ENCODE peak calls at places on chromosomes 2 and 18, in eight cellular contexts. One of them, this sample, is unnamed.

GRCh38 chr2:64454316-64455030 is 511 bp downstream of the LGALSL start:
- DNase-seq in endothelial cell of umbilical vein: peak
- DNase-seq in GM23248: peak
- DNase-seq in heart left ventricle: peak
- DNase-seq in OCI-LY7: peak
- DNase-seq in epithelial cell of esophagus: peak
- DNase-seq in GM12865: peak
- DNase-seq in SJCRH30: peak
- DNase-seq in this sample: peak

GRCh38 chr2:123771928-123772632 is 253.0 kb upstream of the CNTNAP5 start:
- DNase-seq in endothelial cell of umbilical vein: no peak
- DNase-seq in GM23248: no peak
- DNase-seq in heart left ventricle: no peak
- DNase-seq in OCI-LY7: no peak
- DNase-seq in epithelial cell of esophagus: no peak
- DNase-seq in GM12865: no peak
- DNase-seq in SJCRH30: no peak
- DNase-seq in this sample: no peak

GRCh38 chr2:208358758-208359631 is 47.6 kb upstream of the PTH2R start:
- DNase-seq in endothelial cell of umbilical vein: no peak
- DNase-seq in GM23248: no peak
- DNase-seq in heart left ventricle: no peak
- DNase-seq in OCI-LY7: no peak
- DNase-seq in epithelial cell of esophagus: no peak
- DNase-seq in GM12865: no peak
- DNase-seq in SJCRH30: no peak
- DNase-seq in this sample: no peak

GRCh38 chr2:232229296-232229916 is 149.1 kb upstream of the ALPP start:
- DNase-seq in endothelial cell of umbilical vein: peak
- DNase-seq in GM23248: peak
- DNase-seq in heart left ventricle: peak
- DNase-seq in OCI-LY7: no peak
- DNase-seq in epithelial cell of esophagus: peak
- DNase-seq in GM12865: peak
- DNase-seq in SJCRH30: no peak
- DNase-seq in this sample: no peak

GRCh38 chr2:46770622-46771021 is 145.0 kb downstream of the MCFD2 start:
- DNase-seq in endothelial cell of umbilical vein: no peak
- DNase-seq in GM23248: peak
- DNase-seq in heart left ventricle: no peak
- DNase-seq in OCI-LY7: no peak
- DNase-seq in epithelial cell of esophagus: no peak
- DNase-seq in GM12865: no peak
- DNase-seq in SJCRH30: no peak
- DNase-seq in this sample: no peak

GRCh38 chr2:237182422-237183123 is 96.9 kb downstream of the COPS8 start:
- DNase-seq in endothelial cell of umbilical vein: no peak
- DNase-seq in GM23248: no peak
- DNase-seq in heart left ventricle: no peak
- DNase-seq in OCI-LY7: no peak
- DNase-seq in epithelial cell of esophagus: no peak
- DNase-seq in GM12865: no peak
- DNase-seq in SJCRH30: no peak
- DNase-seq in this sample: no peak

GRCh38 chr18:77162580-77162979 is 30.0 kb upstream of the MBP start:
- DNase-seq in endothelial cell of umbilical vein: no peak
- DNase-seq in GM23248: no peak
- DNase-seq in heart left ventricle: no peak
- DNase-seq in OCI-LY7: no peak
- DNase-seq in epithelial cell of esophagus: peak
- DNase-seq in GM12865: no peak
- DNase-seq in SJCRH30: no peak
- DNase-seq in this sample: no peak

GRCh38 chr2:100180503-100180902 is 38.1 kb upstream of the AFF3 start:
- DNase-seq in endothelial cell of umbilical vein: no peak
- DNase-seq in GM23248: no peak
- DNase-seq in heart left ventricle: no peak
- DNase-seq in OCI-LY7: no peak
- DNase-seq in epithelial cell of esophagus: no peak
- DNase-seq in GM12865: no peak
- DNase-seq in SJCRH30: no peak
- DNase-seq in this sample: no peak

GRCh38 chr2:70897203-70897976 is 38.3 kb upstream of the ATP6V1B1 start:
- DNase-seq in endothelial cell of umbilical vein: no peak
- DNase-seq in GM23248: peak
- DNase-seq in heart left ventricle: no peak
- DNase-seq in OCI-LY7: no peak
- DNase-seq in epithelial cell of esophagus: no peak
- DNase-seq in GM12865: no peak
- DNase-seq in SJCRH30: no peak
- DNase-seq in this sample: peak

GRCh38 chr2:197706839-197707207 is 1.7 kb downstream of the MARS2 start:
- DNase-seq in endothelial cell of umbilical vein: no peak
- DNase-seq in GM23248: no peak
- DNase-seq in heart left ventricle: no peak
- DNase-seq in OCI-LY7: no peak
- DNase-seq in epithelial cell of esophagus: peak
- DNase-seq in GM12865: no peak
- DNase-seq in SJCRH30: no peak
- DNase-seq in this sample: no peak

GRCh38 chr2:197708331-197708730 is 3.2 kb downstream of the MARS2 start:
- DNase-seq in endothelial cell of umbilical vein: peak
- DNase-seq in GM23248: peak
- DNase-seq in heart left ventricle: no peak
- DNase-seq in OCI-LY7: no peak
- DNase-seq in epithelial cell of esophagus: peak
- DNase-seq in GM12865: no peak
- DNase-seq in SJCRH30: no peak
- DNase-seq in this sample: no peak

GRCh38 chr2:197705912-197706838 is 1.0 kb downstream of the MARS2 start:
- DNase-seq in endothelial cell of umbilical vein: no peak
- DNase-seq in GM23248: peak
- DNase-seq in heart left ventricle: peak
- DNase-seq in OCI-LY7: peak
- DNase-seq in epithelial cell of esophagus: peak
- DNase-seq in GM12865: peak
- DNase-seq in SJCRH30: peak
- DNase-seq in this sample: no peak

GRCh38 chr2:197705143-197705911 is at the start of gene MARS2:
- DNase-seq in endothelial cell of umbilical vein: peak
- DNase-seq in GM23248: peak
- DNase-seq in heart left ventricle: peak
- DNase-seq in OCI-LY7: peak
- DNase-seq in epithelial cell of esophagus: peak
- DNase-seq in GM12865: peak
- DNase-seq in SJCRH30: peak
- DNase-seq in this sample: peak

DNA sequence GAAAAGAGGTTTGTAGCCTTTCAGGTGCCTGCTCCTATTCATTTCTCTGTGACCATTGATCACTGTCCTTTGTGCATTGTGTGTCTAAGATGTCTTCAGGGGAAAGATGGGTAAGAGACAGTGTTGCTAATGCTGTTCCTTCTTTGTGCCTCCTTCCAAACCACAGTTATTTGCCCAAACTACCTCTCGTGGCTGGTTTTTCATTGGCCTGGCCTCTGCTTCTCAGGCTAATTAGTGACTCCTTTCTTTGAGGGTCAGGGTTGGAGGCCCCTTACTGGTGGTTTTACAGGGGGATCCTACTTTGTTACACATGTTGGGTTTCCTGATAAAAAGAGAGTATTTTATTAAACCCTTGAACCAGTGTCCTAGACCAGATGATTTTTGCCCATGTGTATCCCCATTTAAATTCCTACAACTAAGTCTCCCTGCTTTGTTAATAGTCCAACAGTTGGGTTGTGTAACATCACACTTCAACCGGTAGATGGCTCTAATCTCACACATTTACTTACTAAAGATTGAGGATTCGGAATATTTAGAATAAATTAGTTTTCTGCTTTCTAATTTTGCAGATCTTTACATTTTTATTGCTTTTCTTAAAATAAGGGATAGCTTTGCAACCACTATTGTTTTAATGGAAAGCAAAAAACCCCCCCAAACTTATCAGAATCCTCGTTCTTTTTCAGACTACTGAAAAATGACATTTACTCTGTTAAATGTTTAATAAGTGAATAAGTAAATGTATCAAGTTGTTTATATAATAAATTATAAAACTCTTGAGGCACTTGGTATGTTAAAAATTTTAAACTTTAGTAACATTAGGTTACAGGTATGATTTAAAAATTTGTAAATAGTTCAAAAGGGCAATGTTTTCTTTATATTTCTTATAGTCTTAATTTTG is 2.4 kb downstream of the MARS2 start:
- DNase-seq in endothelial cell of umbilical vein: peak
- DNase-seq in GM23248: peak
- DNase-seq in heart left ventricle: no peak
- DNase-seq in OCI-LY7: peak
- DNase-seq in epithelial cell of esophagus: peak
- DNase-seq in GM12865: peak
- DNase-seq in SJCRH30: no peak
- DNase-seq in this sample: no peak
- H3K4me3 ChIP-seq in endothelial cell of umbilical vein: peak
- H3K4me3 ChIP-seq in GM23248: peak
- H3K4me3 ChIP-seq in heart left ventricle: peak
- H3K4me3 ChIP-seq in OCI-LY7: peak
- H3K4me3 ChIP-seq in epithelial cell of esophagus: peak
- H3K4me3 ChIP-seq in GM12865: peak
- H3K4me3 ChIP-seq in SJCRH30: peak
- H3K4me3 ChIP-seq in this sample: no peak

DNA sequence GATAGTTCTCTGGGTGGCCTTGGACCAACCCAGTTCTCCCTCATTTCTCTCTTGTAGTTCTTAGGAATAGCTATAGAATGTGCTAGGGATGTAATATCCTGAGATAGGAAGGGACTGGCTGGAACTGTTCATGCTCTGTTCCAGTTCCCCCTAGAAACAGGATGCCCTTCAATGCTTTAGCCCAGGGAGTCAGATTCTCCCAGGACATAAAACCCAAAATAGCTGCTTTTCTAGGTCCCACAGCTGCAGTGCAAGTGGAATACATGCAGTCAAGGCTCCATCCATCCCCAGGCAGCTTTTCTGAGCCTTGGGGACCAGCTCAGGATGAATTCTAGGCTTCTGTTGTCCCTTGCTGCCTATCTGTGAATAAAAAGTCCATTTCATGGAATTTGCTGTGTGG is 257.3 kb upstream of the CTAGE1 start:
- DNase-seq in endothelial cell of umbilical vein: no peak
- DNase-seq in GM23248: no peak
- DNase-seq in heart left ventricle: no peak
- DNase-seq in OCI-LY7: no peak
- DNase-seq in epithelial cell of esophagus: no peak
- DNase-seq in GM12865: no peak
- DNase-seq in SJCRH30: no peak
- DNase-seq in this sample: no peak
- H3K4me3 ChIP-seq in endothelial cell of umbilical vein: no peak
- H3K4me3 ChIP-seq in GM23248: no peak
- H3K4me3 ChIP-seq in heart left ventricle: no peak
- H3K4me3 ChIP-seq in OCI-LY7: no peak
- H3K4me3 ChIP-seq in epithelial cell of esophagus: no peak
- H3K4me3 ChIP-seq in GM12865: no peak
- H3K4me3 ChIP-seq in SJCRH30: no peak
- H3K4me3 ChIP-seq in this sample: no peak

DNA sequence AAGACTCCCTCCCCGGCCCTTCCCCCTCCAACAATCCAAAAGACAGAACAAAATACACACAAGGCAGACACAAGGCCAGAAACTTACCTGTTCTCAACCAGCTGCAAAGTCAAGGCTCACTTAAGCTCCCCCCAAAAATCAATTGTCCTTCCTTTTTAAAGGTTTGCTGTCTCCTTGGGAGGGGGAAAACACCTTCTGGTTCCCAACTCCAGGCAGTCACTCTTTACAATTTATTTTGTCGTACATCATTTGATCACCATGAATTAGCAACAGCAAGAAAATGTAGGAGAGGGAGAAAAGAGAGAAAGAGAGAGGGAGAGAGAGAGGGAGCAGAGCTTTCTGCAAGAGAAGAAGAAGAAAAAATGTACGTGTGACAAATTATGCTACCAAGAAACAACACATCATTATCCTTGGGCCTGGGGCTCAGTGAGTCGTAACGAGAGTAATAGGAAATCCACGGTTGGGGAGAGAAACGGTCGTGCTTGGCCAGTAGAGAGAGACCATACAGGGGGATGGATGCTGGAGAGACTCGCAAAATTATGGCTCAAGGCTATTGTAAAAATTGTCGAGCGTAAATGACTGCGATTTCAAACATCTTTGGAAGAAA is at the start of gene KLHL14:
- DNase-seq in endothelial cell of umbilical vein: no peak
- DNase-seq in GM23248: no peak
- DNase-seq in heart left ventricle: no peak
- DNase-seq in OCI-LY7: peak
- DNase-seq in epithelial cell of esophagus: no peak
- DNase-seq in GM12865: no peak
- DNase-seq in SJCRH30: no peak
- DNase-seq in this sample: no peak
- H3K4me3 ChIP-seq in endothelial cell of umbilical vein: no peak
- H3K4me3 ChIP-seq in GM23248: no peak
- H3K4me3 ChIP-seq in heart left ventricle: peak
- H3K4me3 ChIP-seq in OCI-LY7: peak
- H3K4me3 ChIP-seq in epithelial cell of esophagus: no peak
- H3K4me3 ChIP-seq in GM12865: no peak
- H3K4me3 ChIP-seq in SJCRH30: no peak
- H3K4me3 ChIP-seq in this sample: peak

DNA sequence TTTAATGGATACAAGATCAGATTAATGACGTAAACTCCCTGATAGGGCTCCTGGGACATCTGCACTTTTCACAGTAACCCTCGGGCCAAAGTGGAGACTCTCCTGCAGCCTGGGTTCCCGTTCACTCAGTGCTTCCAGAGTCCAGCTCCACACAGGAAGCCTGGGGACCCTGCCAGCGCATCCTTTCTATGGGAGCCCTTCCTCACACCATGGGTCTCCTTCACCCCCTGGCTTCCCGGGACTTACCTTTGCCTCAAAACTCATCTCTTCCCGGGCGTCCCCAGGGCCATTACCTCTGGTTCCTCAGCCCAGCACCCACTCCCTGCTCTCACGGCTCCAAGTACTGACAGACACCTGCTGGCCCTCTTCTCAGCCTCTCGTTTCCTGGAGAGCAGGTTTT is 40.7 kb upstream of the KLF11 start:
- DNase-seq in endothelial cell of umbilical vein: no peak
- DNase-seq in GM23248: no peak
- DNase-seq in heart left ventricle: no peak
- DNase-seq in OCI-LY7: no peak
- DNase-seq in epithelial cell of esophagus: no peak
- DNase-seq in GM12865: no peak
- DNase-seq in SJCRH30: no peak
- DNase-seq in this sample: no peak
- H3K4me3 ChIP-seq in endothelial cell of umbilical vein: no peak
- H3K4me3 ChIP-seq in GM23248: no peak
- H3K4me3 ChIP-seq in heart left ventricle: no peak
- H3K4me3 ChIP-seq in OCI-LY7: no peak
- H3K4me3 ChIP-seq in epithelial cell of esophagus: no peak
- H3K4me3 ChIP-seq in GM12865: no peak
- H3K4me3 ChIP-seq in SJCRH30: no peak
- H3K4me3 ChIP-seq in this sample: no peak